ENCODE peak calls at places on chromosome 12, in ten cellular contexts. One of them, this sample, is unnamed.

GRCh38 chr12:109743076-109743910 is 29.7 kb downstream of the FAM222A start:
- DNase-seq in globus pallidus: no peak
- DNase-seq in neural progenitor cell: no peak
- DNase-seq in suprapubic skin: peak; percentile 65
- DNase-seq in ureter: no peak
- DNase-seq in GF-D8: no peak
- DNase-seq in activated naive CD8-positive, alpha-beta T cell treated with anti-CD3 and anti-CD28 coated beads, Interleukin-2, amount 50 U/mL, for 24 hours: no peak
- DNase-seq in uterus: no peak
- DNase-seq in T-helper 2 cell: no peak
- DNase-seq in HT-29: no peak
- DNase-seq in this sample: no peak

GRCh38 chr12:58957298-58957697 is 37.0 kb upstream of the LRIG3 start:
- DNase-seq in globus pallidus: no peak
- DNase-seq in neural progenitor cell: no peak
- DNase-seq in suprapubic skin: no peak
- DNase-seq in ureter: no peak
- DNase-seq in GF-D8: no peak
- DNase-seq in activated naive CD8-positive, alpha-beta T cell treated with anti-CD3 and anti-CD28 coated beads, Interleukin-2, amount 50 U/mL, for 24 hours: no peak
- DNase-seq in uterus: no peak
- DNase-seq in T-helper 2 cell: no peak
- DNase-seq in HT-29: no peak
- DNase-seq in this sample: no peak

GRCh38 chr12:117060236-117060926 is 38.8 kb downstream of the TESC start:
- DNase-seq in globus pallidus: no peak
- DNase-seq in neural progenitor cell: peak; percentile 47
- DNase-seq in suprapubic skin: no peak
- DNase-seq in ureter: no peak
- DNase-seq in GF-D8: no peak
- DNase-seq in activated naive CD8-positive, alpha-beta T cell treated with anti-CD3 and anti-CD28 coated beads, Interleukin-2, amount 50 U/mL, for 24 hours: no peak
- DNase-seq in uterus: no peak
- DNase-seq in T-helper 2 cell: no peak
- DNase-seq in HT-29: peak; percentile 59
- DNase-seq in this sample: no peak

GRCh38 chr12:90897316-90897715 is 57.7 kb downstream of the CCER1 start:
- DNase-seq in globus pallidus: no peak
- DNase-seq in neural progenitor cell: no peak
- DNase-seq in suprapubic skin: no peak
- DNase-seq in ureter: no peak
- DNase-seq in GF-D8: no peak
- DNase-seq in activated naive CD8-positive, alpha-beta T cell treated with anti-CD3 and anti-CD28 coated beads, Interleukin-2, amount 50 U/mL, for 24 hours: no peak
- DNase-seq in uterus: no peak
- DNase-seq in T-helper 2 cell: no peak
- DNase-seq in HT-29: no peak
- DNase-seq in this sample: no peak

GRCh38 chr12:20969766-20970165 is 159.3 kb downstream of the SLCO1B3 start:
- DNase-seq in globus pallidus: no peak
- DNase-seq in neural progenitor cell: no peak
- DNase-seq in suprapubic skin: no peak
- DNase-seq in ureter: no peak
- DNase-seq in GF-D8: no peak
- DNase-seq in activated naive CD8-positive, alpha-beta T cell treated with anti-CD3 and anti-CD28 coated beads, Interleukin-2, amount 50 U/mL, for 24 hours: no peak
- DNase-seq in uterus: no peak
- DNase-seq in T-helper 2 cell: no peak
- DNase-seq in HT-29: no peak
- DNase-seq in this sample: no peak

GRCh38 chr12:69570000-69570516 is 15.2 kb upstream of the CCT2 start:
- DNase-seq in globus pallidus: no peak
- DNase-seq in neural progenitor cell: no peak
- DNase-seq in suprapubic skin: no peak
- DNase-seq in ureter: no peak
- DNase-seq in GF-D8: no peak
- DNase-seq in activated naive CD8-positive, alpha-beta T cell treated with anti-CD3 and anti-CD28 coated beads, Interleukin-2, amount 50 U/mL, for 24 hours: no peak
- DNase-seq in uterus: no peak
- DNase-seq in T-helper 2 cell: no peak
- DNase-seq in HT-29: peak; percentile 16
- DNase-seq in this sample: no peak

GRCh38 chr12:132021031-132021871 is 71.5 kb downstream of the EP400 start:
- DNase-seq in globus pallidus: no peak
- DNase-seq in neural progenitor cell: no peak
- DNase-seq in suprapubic skin: peak; percentile 53
- DNase-seq in ureter: no peak
- DNase-seq in GF-D8: no peak
- DNase-seq in activated naive CD8-positive, alpha-beta T cell treated with anti-CD3 and anti-CD28 coated beads, Interleukin-2, amount 50 U/mL, for 24 hours: no peak
- DNase-seq in uterus: peak; percentile 32
- DNase-seq in T-helper 2 cell: no peak
- DNase-seq in HT-29: no peak
- DNase-seq in this sample: no peak

GRCh38 chr12:59763835-59764234 is 168.0 kb downstream of the SLC16A7 start:
- DNase-seq in globus pallidus: no peak
- DNase-seq in neural progenitor cell: no peak
- DNase-seq in suprapubic skin: no peak
- DNase-seq in ureter: no peak
- DNase-seq in GF-D8: no peak
- DNase-seq in activated naive CD8-positive, alpha-beta T cell treated with anti-CD3 and anti-CD28 coated beads, Interleukin-2, amount 50 U/mL, for 24 hours: no peak
- DNase-seq in uterus: no peak
- DNase-seq in T-helper 2 cell: no peak
- DNase-seq in HT-29: no peak
- DNase-seq in this sample: no peak

GRCh38 chr12:130761537-130762318 is 45.6 kb upstream of the RIMBP2 start:
- DNase-seq in globus pallidus: peak; percentile 31
- DNase-seq in neural progenitor cell: peak; percentile 81
- DNase-seq in suprapubic skin: no peak
- DNase-seq in ureter: peak; percentile 54
- DNase-seq in GF-D8: peak; percentile 7
- DNase-seq in activated naive CD8-positive, alpha-beta T cell treated with anti-CD3 and anti-CD28 coated beads, Interleukin-2, amount 50 U/mL, for 24 hours: peak; percentile 68
- DNase-seq in uterus: peak; percentile 32
- DNase-seq in T-helper 2 cell: peak; percentile 57
- DNase-seq in HT-29: peak; percentile 58
- DNase-seq in this sample: peak; percentile 70

GRCh38 chr12:32896438-32897275 is at the start of gene PKP2:
- DNase-seq in globus pallidus: peak; percentile 12
- DNase-seq in neural progenitor cell: peak; percentile 90
- DNase-seq in suprapubic skin: no peak
- DNase-seq in ureter: peak; percentile 88
- DNase-seq in GF-D8: no peak
- DNase-seq in activated naive CD8-positive, alpha-beta T cell treated with anti-CD3 and anti-CD28 coated beads, Interleukin-2, amount 50 U/mL, for 24 hours: peak; percentile 21
- DNase-seq in uterus: peak; percentile 28
- DNase-seq in T-helper 2 cell: no peak
- DNase-seq in HT-29: peak; percentile 97
- DNase-seq in this sample: peak; percentile 59

GRCh38 chr12:71686658-71687025 is 760 bp downstream of the TMEM19 start:
- DNase-seq in globus pallidus: no peak
- DNase-seq in neural progenitor cell: no peak
- DNase-seq in suprapubic skin: no peak
- DNase-seq in ureter: no peak
- DNase-seq in GF-D8: no peak
- DNase-seq in activated naive CD8-positive, alpha-beta T cell treated with anti-CD3 and anti-CD28 coated beads, Interleukin-2, amount 50 U/mL, for 24 hours: no peak
- DNase-seq in uterus: no peak
- DNase-seq in T-helper 2 cell: no peak
- DNase-seq in HT-29: no peak
- DNase-seq in this sample: no peak

GRCh38 chr12:12273291-12273957 is 6.6 kb upstream of the LRP6 start:
- DNase-seq in globus pallidus: no peak
- DNase-seq in neural progenitor cell: no peak
- DNase-seq in suprapubic skin: no peak
- DNase-seq in ureter: no peak
- DNase-seq in GF-D8: no peak
- DNase-seq in activated naive CD8-positive, alpha-beta T cell treated with anti-CD3 and anti-CD28 coated beads, Interleukin-2, amount 50 U/mL, for 24 hours: no peak
- DNase-seq in uterus: no peak
- DNase-seq in T-helper 2 cell: no peak
- DNase-seq in HT-29: no peak
- DNase-seq in this sample: no peak

GRCh38 chr12:95838125-95838524 is 20.6 kb upstream of the SNRPF start:
- DNase-seq in globus pallidus: no peak
- DNase-seq in neural progenitor cell: no peak
- DNase-seq in suprapubic skin: no peak
- DNase-seq in ureter: no peak
- DNase-seq in GF-D8: peak; percentile 60
- DNase-seq in activated naive CD8-positive, alpha-beta T cell treated with anti-CD3 and anti-CD28 coated beads, Interleukin-2, amount 50 U/mL, for 24 hours: no peak
- DNase-seq in uterus: no peak
- DNase-seq in T-helper 2 cell: no peak
- DNase-seq in HT-29: peak; percentile 70
- DNase-seq in this sample: no peak